ENCODE peak calls at places on chromosomes 12 and 14, in nine cellular contexts. One of them, this sample, is unnamed.

GRCh38 chr12:52804029-52804428 is 8.1 kb upstream of the KRT3 start:
- DNase-seq in A673: peak; percentile 80
- DNase-seq in A549: no peak
- DNase-seq in CD8-positive, alpha-beta T cell: no peak
- DNase-seq in ascending aorta: no peak
- DNase-seq in vagina: no peak
- DNase-seq in psoas muscle: no peak
- DNase-seq in AG04450: no peak
- DNase-seq in endothelial cell of umbilical vein: no peak
- DNase-seq in this sample: no peak

GRCh38 chr12:123478762-123479161 is 20.8 kb downstream of the SNRNP35 start:
- DNase-seq in A673: no peak
- DNase-seq in A549: no peak
- DNase-seq in CD8-positive, alpha-beta T cell: no peak
- DNase-seq in ascending aorta: peak; percentile 72
- DNase-seq in vagina: no peak
- DNase-seq in psoas muscle: peak; percentile 92
- DNase-seq in AG04450: no peak
- DNase-seq in endothelial cell of umbilical vein: peak; percentile 94
- DNase-seq in this sample: no peak

GRCh38 chr14:65110525-65110924 is 8.2 kb upstream of the MAX start:
- DNase-seq in A673: no peak
- DNase-seq in A549: no peak
- DNase-seq in CD8-positive, alpha-beta T cell: no peak
- DNase-seq in ascending aorta: no peak
- DNase-seq in vagina: no peak
- DNase-seq in psoas muscle: no peak
- DNase-seq in AG04450: no peak
- DNase-seq in endothelial cell of umbilical vein: no peak
- DNase-seq in this sample: no peak

GRCh38 chr12:43444940-43445564 is 107.0 kb downstream of the ADAMTS20 start:
- DNase-seq in A673: peak; percentile 65
- DNase-seq in A549: peak; percentile 70
- DNase-seq in CD8-positive, alpha-beta T cell: peak; percentile 42
- DNase-seq in ascending aorta: no peak
- DNase-seq in vagina: no peak
- DNase-seq in psoas muscle: no peak
- DNase-seq in AG04450: peak; percentile 18
- DNase-seq in endothelial cell of umbilical vein: peak; percentile 76
- DNase-seq in this sample: peak; percentile 13

GRCh38 chr12:96239711-96240234 is 45.6 kb downstream of the ELK3 start:
- DNase-seq in A673: peak; percentile 25
- DNase-seq in A549: no peak
- DNase-seq in CD8-positive, alpha-beta T cell: no peak
- DNase-seq in ascending aorta: no peak
- DNase-seq in vagina: no peak
- DNase-seq in psoas muscle: no peak
- DNase-seq in AG04450: no peak
- DNase-seq in endothelial cell of umbilical vein: no peak
- DNase-seq in this sample: no peak

GRCh38 chr14:56112781-56113180 is 5.4 kb upstream of the PELI2 start:
- DNase-seq in A673: no peak
- DNase-seq in A549: no peak
- DNase-seq in CD8-positive, alpha-beta T cell: no peak
- DNase-seq in ascending aorta: no peak
- DNase-seq in vagina: no peak
- DNase-seq in psoas muscle: no peak
- DNase-seq in AG04450: no peak
- DNase-seq in endothelial cell of umbilical vein: no peak
- DNase-seq in this sample: no peak

GRCh38 chr14:69636051-69636639 is 24.7 kb downstream of the SUSD6 start:
- DNase-seq in A673: no peak
- DNase-seq in A549: no peak
- DNase-seq in CD8-positive, alpha-beta T cell: no peak
- DNase-seq in ascending aorta: no peak
- DNase-seq in vagina: no peak
- DNase-seq in psoas muscle: no peak
- DNase-seq in AG04450: no peak
- DNase-seq in endothelial cell of umbilical vein: no peak
- DNase-seq in this sample: no peak

GRCh38 chr12:71004578-71004977 is 84.0 kb upstream of the PTPRR start:
- DNase-seq in A673: no peak
- DNase-seq in A549: no peak
- DNase-seq in CD8-positive, alpha-beta T cell: no peak
- DNase-seq in ascending aorta: no peak
- DNase-seq in vagina: no peak
- DNase-seq in psoas muscle: no peak
- DNase-seq in AG04450: no peak
- DNase-seq in endothelial cell of umbilical vein: no peak
- DNase-seq in this sample: no peak

GRCh38 chr12:111303531-111303930 is 65.4 kb downstream of the PHETA1 start:
- DNase-seq in A673: no peak
- DNase-seq in A549: no peak
- DNase-seq in CD8-positive, alpha-beta T cell: no peak
- DNase-seq in ascending aorta: no peak
- DNase-seq in vagina: no peak
- DNase-seq in psoas muscle: no peak
- DNase-seq in AG04450: no peak
- DNase-seq in endothelial cell of umbilical vein: no peak
- DNase-seq in this sample: no peak

GRCh38 chr14:61615743-61616523 is 79.4 kb upstream of the HIF1A start:
- DNase-seq in A673: no peak
- DNase-seq in A549: no peak
- DNase-seq in CD8-positive, alpha-beta T cell: no peak
- DNase-seq in ascending aorta: no peak
- DNase-seq in vagina: no peak
- DNase-seq in psoas muscle: no peak
- DNase-seq in AG04450: no peak
- DNase-seq in endothelial cell of umbilical vein: peak; percentile 77
- DNase-seq in this sample: no peak

GRCh38 chr12:109277255-109277898 is 31.7 kb downstream of the FOXN4 start:
- DNase-seq in A673: no peak
- DNase-seq in A549: no peak
- DNase-seq in CD8-positive, alpha-beta T cell: no peak
- DNase-seq in ascending aorta: no peak
- DNase-seq in vagina: no peak
- DNase-seq in psoas muscle: no peak
- DNase-seq in AG04450: no peak
- DNase-seq in endothelial cell of umbilical vein: no peak
- DNase-seq in this sample: no peak

GRCh38 chr14:94640721-94641631 is 28.8 kb downstream of the SERPINA3 start:
- DNase-seq in A673: no peak
- DNase-seq in A549: no peak
- DNase-seq in CD8-positive, alpha-beta T cell: no peak
- DNase-seq in ascending aorta: no peak
- DNase-seq in vagina: no peak
- DNase-seq in psoas muscle: no peak
- DNase-seq in AG04450: no peak
- DNase-seq in endothelial cell of umbilical vein: no peak
- DNase-seq in this sample: no peak

GRCh38 chr14:71143391-71144290 is 236.4 kb downstream of the PCNX1 start:
- DNase-seq in A673: peak; percentile 71
- DNase-seq in A549: peak; percentile 18
- DNase-seq in CD8-positive, alpha-beta T cell: peak; percentile 71
- DNase-seq in ascending aorta: no peak
- DNase-seq in vagina: no peak
- DNase-seq in psoas muscle: no peak
- DNase-seq in AG04450: peak; percentile 15
- DNase-seq in endothelial cell of umbilical vein: no peak
- DNase-seq in this sample: peak; percentile 14

GRCh38 chr14:39873793-39874192 is 441.6 kb upstream of the FBXO33 start:
- DNase-seq in A673: no peak
- DNase-seq in A549: no peak
- DNase-seq in CD8-positive, alpha-beta T cell: no peak
- DNase-seq in ascending aorta: no peak
- DNase-seq in vagina: no peak
- DNase-seq in psoas muscle: no peak
- DNase-seq in AG04450: no peak
- DNase-seq in endothelial cell of umbilical vein: no peak
- DNase-seq in this sample: no peak

GRCh38 chr14:76953196-76953945 is 75.1 kb downstream of the IRF2BPL start:
- DNase-seq in A673: peak; percentile 59
- DNase-seq in A549: peak; percentile 87
- DNase-seq in CD8-positive, alpha-beta T cell: peak; percentile 50
- DNase-seq in ascending aorta: peak; percentile 43
- DNase-seq in vagina: no peak
- DNase-seq in psoas muscle: peak; percentile 88
- DNase-seq in AG04450: no peak
- DNase-seq in endothelial cell of umbilical vein: peak; percentile 72
- DNase-seq in this sample: peak; percentile 40

DNA sequence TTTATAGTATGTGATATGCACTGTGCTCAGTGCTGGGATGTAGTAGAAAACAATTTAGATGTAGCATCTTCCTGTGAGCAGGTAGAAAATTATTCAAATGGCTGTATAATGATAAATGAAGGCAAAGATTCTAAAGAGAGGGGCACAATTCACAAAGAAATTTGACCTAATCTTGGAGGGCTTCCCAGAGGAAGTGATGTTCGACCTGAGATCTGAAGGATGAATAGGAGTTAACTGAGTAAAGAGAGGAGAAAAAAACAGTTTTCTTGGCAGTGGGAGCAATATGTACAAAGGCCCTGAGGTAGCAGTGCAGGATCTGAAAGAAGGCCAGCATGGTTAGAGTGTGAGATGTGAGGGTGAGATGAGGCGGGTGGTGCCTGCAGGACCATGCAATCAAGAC is 15.2 kb downstream of the RPH3A start:
- DNase-seq in A673: no peak
- DNase-seq in A549: no peak
- DNase-seq in CD8-positive, alpha-beta T cell: no peak
- DNase-seq in ascending aorta: no peak
- DNase-seq in vagina: no peak
- DNase-seq in psoas muscle: no peak
- DNase-seq in AG04450: no peak
- DNase-seq in endothelial cell of umbilical vein: no peak
- DNase-seq in this sample: no peak
- H3K27ac ChIP-seq in A673: no peak overlapping the region
- H3K27ac ChIP-seq in A549: no peak overlapping the region
- H3K27ac ChIP-seq in CD8-positive, alpha-beta T cell: no peak overlapping the region
- H3K27ac ChIP-seq in ascending aorta: no peak overlapping the region
- H3K27ac ChIP-seq in vagina: no peak overlapping the region
- H3K27ac ChIP-seq in psoas muscle: no peak overlapping the region
- H3K27ac ChIP-seq in AG04450: no peak overlapping the region
- H3K27ac ChIP-seq in endothelial cell of umbilical vein: no peak overlapping the region
- H3K27ac ChIP-seq in this sample: no peak overlapping the region

GRCh38 chr14:92459479-92460421 is 53.8 kb upstream of the RIN3 start:
- DNase-seq in A673: no peak
- DNase-seq in A549: no peak
- DNase-seq in CD8-positive, alpha-beta T cell: no peak
- DNase-seq in ascending aorta: no peak
- DNase-seq in vagina: no peak
- DNase-seq in psoas muscle: no peak
- DNase-seq in AG04450: no peak
- DNase-seq in endothelial cell of umbilical vein: peak; percentile 76
- DNase-seq in this sample: no peak
- TF ChIP-seq CTCF in A673: no peak
- TF ChIP-seq CTCF in A549: no peak
- TF ChIP-seq CTCF in CD8-positive, alpha-beta T cell: no peak
- TF ChIP-seq CTCF in ascending aorta: no peak
- TF ChIP-seq CTCF in vagina: no peak
- TF ChIP-seq CTCF in psoas muscle: no peak
- TF ChIP-seq CTCF in AG04450: no peak
- TF ChIP-seq CTCF in endothelial cell of umbilical vein: no peak
- TF ChIP-seq CTCF in this sample: no peak

GRCh38 chr14:101480022-101480746 is 81.1 kb upstream of the DIO3 start:
- DNase-seq in A673: no peak
- DNase-seq in A549: no peak
- DNase-seq in CD8-positive, alpha-beta T cell: no peak
- DNase-seq in ascending aorta: no peak
- DNase-seq in vagina: no peak
- DNase-seq in psoas muscle: no peak
- DNase-seq in AG04450: no peak
- DNase-seq in endothelial cell of umbilical vein: no peak
- DNase-seq in this sample: no peak

GRCh38 chr14:101478096-101478495 is 83.2 kb upstream of the DIO3 start:
- DNase-seq in A673: no peak
- DNase-seq in A549: no peak
- DNase-seq in CD8-positive, alpha-beta T cell: no peak
- DNase-seq in ascending aorta: no peak
- DNase-seq in vagina: no peak
- DNase-seq in psoas muscle: no peak
- DNase-seq in AG04450: no peak
- DNase-seq in endothelial cell of umbilical vein: no peak
- DNase-seq in this sample: no peak

GRCh38 chr14:101477648-101478047 is 83.6 kb upstream of the DIO3 start:
- DNase-seq in A673: no peak
- DNase-seq in A549: no peak
- DNase-seq in CD8-positive, alpha-beta T cell: no peak
- DNase-seq in ascending aorta: no peak
- DNase-seq in vagina: no peak
- DNase-seq in psoas muscle: no peak
- DNase-seq in AG04450: no peak
- DNase-seq in endothelial cell of umbilical vein: no peak
- DNase-seq in this sample: no peak

GRCh38 chr14:101476931-101477553 is 84.3 kb upstream of the DIO3 start:
- DNase-seq in A673: peak; percentile 10
- DNase-seq in A549: peak; percentile 96
- DNase-seq in CD8-positive, alpha-beta T cell: no peak
- DNase-seq in ascending aorta: no peak
- DNase-seq in vagina: peak; percentile 77
- DNase-seq in psoas muscle: no peak
- DNase-seq in AG04450: no peak
- DNase-seq in endothelial cell of umbilical vein: no peak
- DNase-seq in this sample: no peak

DNA sequence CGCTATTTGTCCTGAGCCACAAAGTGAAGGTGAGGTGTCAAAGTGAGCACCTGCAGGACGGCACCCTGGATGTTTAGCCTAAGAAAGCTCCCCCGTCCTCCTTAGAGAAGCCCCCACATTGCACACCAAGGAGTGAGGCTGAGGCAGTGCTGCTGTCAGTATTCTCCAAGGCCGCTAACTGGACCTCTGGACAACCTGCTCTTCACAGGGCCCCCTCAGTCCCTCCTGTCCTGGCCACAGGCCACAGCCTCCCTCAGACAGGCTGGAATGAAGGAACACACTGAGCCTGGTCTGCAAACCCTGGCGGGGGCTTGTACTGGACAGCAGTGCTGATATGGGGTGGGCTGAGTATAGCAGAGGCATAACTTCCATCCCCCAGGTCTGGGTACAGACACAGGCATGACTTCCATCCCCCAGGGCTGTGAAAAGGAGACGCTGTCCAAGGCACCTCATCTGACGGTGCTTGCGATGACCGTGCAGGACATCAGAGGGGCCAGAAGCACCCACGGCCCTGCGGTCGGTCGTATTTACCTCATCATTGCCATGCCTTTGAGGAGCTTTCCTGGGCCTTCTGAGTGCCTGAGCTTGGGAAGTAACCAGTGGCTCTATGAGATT is 82.4 kb upstream of the DIO3 start:
- DNase-seq in A673: no peak
- DNase-seq in A549: no peak
- DNase-seq in CD8-positive, alpha-beta T cell: no peak
- DNase-seq in ascending aorta: no peak
- DNase-seq in vagina: no peak
- DNase-seq in psoas muscle: no peak
- DNase-seq in AG04450: no peak
- DNase-seq in endothelial cell of umbilical vein: no peak
- DNase-seq in this sample: no peak
- H3K27ac ChIP-seq in A673: no peak overlapping the region
- H3K27ac ChIP-seq in A549: peak overlapping the region; percentile 97
- H3K27ac ChIP-seq in CD8-positive, alpha-beta T cell: no peak overlapping the region
- H3K27ac ChIP-seq in ascending aorta: no peak overlapping the region
- H3K27ac ChIP-seq in vagina: peak overlapping the region; percentile 45
- H3K27ac ChIP-seq in psoas muscle: no peak overlapping the region
- H3K27ac ChIP-seq in AG04450: no peak overlapping the region
- H3K27ac ChIP-seq in endothelial cell of umbilical vein: no peak overlapping the region
- H3K27ac ChIP-seq in this sample: no peak overlapping the region

GRCh38 chr12:6056406-6057211 is 67.9 kb downstream of the VWF start:
- DNase-seq in A673: peak; percentile 33
- DNase-seq in A549: peak; percentile 39
- DNase-seq in CD8-positive, alpha-beta T cell: peak; percentile 65
- DNase-seq in ascending aorta: no peak
- DNase-seq in vagina: no peak
- DNase-seq in psoas muscle: no peak
- DNase-seq in AG04450: no peak
- DNase-seq in endothelial cell of umbilical vein: no peak
- DNase-seq in this sample: no peak
- TF ChIP-seq CTCF in A673: peak; percentile 50
- TF ChIP-seq CTCF in A549: no peak
- TF ChIP-seq CTCF in CD8-positive, alpha-beta T cell: peak; percentile 33
- TF ChIP-seq CTCF in ascending aorta: no peak
- TF ChIP-seq CTCF in vagina: no peak
- TF ChIP-seq CTCF in psoas muscle: no peak
- TF ChIP-seq CTCF in AG04450: peak; percentile 32
- TF ChIP-seq CTCF in endothelial cell of umbilical vein: peak; percentile 25
- TF ChIP-seq CTCF in this sample: peak; percentile 43